ENCODE peak calls at places on chromosomes 4 and X, in six cellular contexts. U, G, J, V, F and H are unnamed samples.
A peak's percentile ranks its signal among the peaks of the same experiment; 100 is the strongest.

GRCh38 chrX:41621236-41621651 is 67.5 kb upstream of the GPR34 start:
- DNase-seq in F (peak; percentile 25), V (no peak), G (no peak), U (no peak), J (no peak), H (no peak)

GRCh38 chr4:140238353-140239041 is 84.5 kb upstream of the MAML3 start:
- DNase-seq in J (no peak), U (peak; percentile 96), F (peak; percentile 90), V (peak; percentile 39), G (peak; percentile 97), H (peak; percentile 91)

GRCh38 chr4:143230683-143231082 is 46.0 kb downstream of the USP38 start:
- DNase-seq in V (no peak), G (no peak), F (no peak), J (no peak), U (no peak), H (no peak)

GRCh38 chr4:107913283-107913899 is 18.0 kb upstream of the CYP2U1 start:
- DNase-seq in U (no peak), V (peak; percentile 66), F (peak; percentile 32), G (peak; percentile 84), J (no peak), H (peak; percentile 58)

GRCh38 chr4:56857601-56858301 is 36.2 kb upstream of the SPINK2 start:
- DNase-seq in F (no peak), U (no peak), V (no peak), G (no peak), J (no peak), H (no peak)

GRCh38 chr4:72319596-72319995 is 249.4 kb downstream of the ADAMTS3 start:
- DNase-seq in V (no peak), J (no peak), G (no peak), F (no peak), U (no peak), H (no peak)

GRCh38 chrX:13427441-13428054 is 107.7 kb upstream of the ATXN3L start:
- DNase-seq in U (no peak), J (no peak), V (no peak), F (no peak), G (no peak), H (no peak)

GRCh38 chrX:41333744-41333993 is 293 bp upstream of the DDX3X start:
- DNase-seq in G (peak; percentile 92), J (no peak), F (peak; percentile 88), V (peak; percentile 82), U (no peak), H (no peak)

GRCh38 chr4:66000500-66001117 is 330.3 kb upstream of the EPHA5 start:
- DNase-seq in G (no peak), F (no peak), U (no peak), V (no peak), J (no peak), H (no peak)

GRCh38 chr4:85677286-85677685 is 202.3 kb downstream of the ARHGAP24 start:
- DNase-seq in J (no peak), U (no peak), F (no peak), V (no peak), G (peak; percentile 35), H (no peak)

GRCh38 chr4:87961993-87962791 is 13.3 kb upstream of the SPP1 start:
- DNase-seq in J (no peak), U (no peak), G (peak; percentile 45), F (peak; percentile 46), V (no peak), H (no peak)

GRCh38 chr4:55033296-55033695 is 92.1 kb downstream of the KDR start:
- DNase-seq in U (no peak), F (no peak), G (no peak), V (no peak), J (no peak), H (no peak)

GRCh38 chrX:44927398-44927797 is 54.4 kb downstream of the KDM6A start:
- DNase-seq in J (no peak), F (no peak), G (no peak), U (no peak), V (no peak), H (no peak)

GRCh38 chr4:99087887-99088484 is 602 bp downstream of the ADH5 start:
- DNase-seq in U (peak; percentile 92), G (peak; percentile 94), J (no peak), V (no peak), F (peak; percentile 74), H (peak; percentile 63)

GRCh38 chr4:128029907-128030306 is 31.2 kb upstream of the LARP1B start:
- DNase-seq in F (no peak), U (no peak), J (no peak), V (no peak), G (no peak), H (no peak)

GRCh38 chrX:15215366-15215765 is 54.5 kb downstream of the ASB9 start:
- DNase-seq in J (no peak), G (no peak), F (no peak), V (no peak), U (no peak), H (no peak)

GRCh38 chr4:15682790-15683495 is 1.3 kb downstream of the FAM200B start:
- DNase-seq in J (no peak), G (no peak), U (no peak), V (no peak), F (no peak), H (no peak)

GRCh38 chr4:122152699-122153328 is 683 bp downstream of the BLTP1 start:
- DNase-seq in G (peak; percentile 33), J (peak; percentile 2), V (no peak), U (peak; percentile 69), F (peak; percentile 24), H (peak; percentile 54)

GRCh38 chrX:316351-317325 is 2.0 kb downstream of the GTPBP6 start:
- DNase-seq in U (peak; percentile 72), F (no peak), J (no peak), G (no peak), V (no peak), H (no peak)

GRCh38 chr4:157225096-157225495 is 4.6 kb downstream of the GRIA2 start:
- DNase-seq in U (no peak), F (no peak), G (no peak), V (no peak), J (no peak), H (no peak)

GRCh38 chr4:6019316-6020263 is 1.4 kb upstream of the C4orf50 start:
- DNase-seq in V (peak; percentile 67), F (no peak), G (peak; percentile 45), U (no peak), J (no peak), H (peak; percentile 42)

GRCh38 chrX:129959493-129959832 is 23.0 kb upstream of the BCORL1 start:
- DNase-seq in U (no peak), J (no peak), V (no peak), G (no peak), F (no peak), H (peak; percentile 33)

GRCh38 chr4:20249333-20249732 is 2.4 kb upstream of the SLIT2 start:
- DNase-seq in G (peak; percentile 78), U (no peak), V (no peak), F (no peak), J (no peak), H (no peak)

GRCh38 chrX:123976671-123977316 is 15.3 kb downstream of the STAG2 start:
- DNase-seq in V (no peak), J (no peak), G (peak; percentile 68), F (no peak), U (no peak), H (no peak)

GRCh38 chrX:17553961-17554482 is 179.0 kb downstream of the NHS start:
- DNase-seq in U (no peak), F (no peak), J (no peak), V (no peak), G (peak; percentile 45), H (no peak)

GRCh38 chrX:14913241-14913640 is 40.0 kb downstream of the MOSPD2 start:
- DNase-seq in G (no peak), V (no peak), F (no peak), J (no peak), U (no peak), H (no peak)

GRCh38 chrX:44997282-44997813 is 124.4 kb downstream of the KDM6A start:
- DNase-seq in J (no peak), U (no peak), F (no peak), G (no peak), V (no peak), H (peak; percentile 40)

GRCh38 chrX:101462892-101463291 is 22.4 kb upstream of the ARMCX4 start:
- DNase-seq in U (no peak), G (peak; percentile 29), V (no peak), J (no peak), F (no peak), H (no peak)
- H3K4me3 ChIP-seq in U (no peak overlapping the region), G (no peak overlapping the region), V (no peak overlapping the region), J (no peak overlapping the region), F (no peak overlapping the region), H (no peak overlapping the region)

GRCh38 chrX:121030083-121030482 is 17.3 kb upstream of the GLUD2 start:
- DNase-seq in J (no peak), U (no peak), G (no peak), V (no peak), F (no peak), H (no peak)
- H3K27me3 ChIP-seq in J (no peaks in the 10 kb centered on the region), U (no peaks in the 10 kb centered on the region), G (no peaks in the 10 kb centered on the region), V (no peaks in the 10 kb centered on the region), F (peaks cover 14% of the 10 kb centered on the region), H (no peaks in the 10 kb centered on the region)

GRCh38 chrX:37684426-37684825 is 1.2 kb upstream of the XK start:
- DNase-seq in G (peak; percentile 13), V (no peak), J (no peak), F (peak; percentile 15), U (no peak), H (no peak)

GRCh38 chrX:37685452-37686347 is at the start of gene XK:
- DNase-seq in U (peak; percentile 76), J (no peak), V (peak; percentile 11), F (peak; percentile 51), G (peak; percentile 39), H (peak; percentile 63)

GRCh38 chrX:37686348-37686736 is 751 bp downstream of the XK start:
- DNase-seq in F (no peak), U (no peak), V (no peak), J (no peak), G (no peak), H (no peak)

GRCh38 chrX:37686979-37687378 is 1.4 kb downstream of the XK start:
- DNase-seq in F (no peak), G (no peak), U (no peak), J (no peak), V (no peak), H (no peak)

GRCh38 chrX:37684918-37685317 is 673 bp upstream of the XK start:
- DNase-seq in J (no peak), V (no peak), U (no peak), F (no peak), G (no peak), H (no peak)
- H3K4me3 ChIP-seq in J (no peak overlapping the region), V (no peak overlapping the region), U (peak overlapping the region; percentile 58), F (no peak overlapping the region), G (no peak overlapping the region), H (no peak overlapping the region)

GRCh38 chr4:182807841-182808548 is 109.2 kb downstream of the DCTD start:
- DNase-seq in F (no peak), G (no peak), V (no peak), J (no peak), U (no peak), H (no peak)

GRCh38 chr4:182808673-182809416 is 108.3 kb downstream of the DCTD start:
- DNase-seq in V (no peak), F (no peak), U (no peak), J (peak; percentile 31), G (no peak), H (no peak)

GRCh38 chr4:182807346-182807745 is 109.8 kb downstream of the DCTD start:
- DNase-seq in J (no peak), V (no peak), G (no peak), U (no peak), F (no peak), H (no peak)

GRCh38 chr4:182805606-182806149 is 111.5 kb downstream of the DCTD start:
- DNase-seq in V (no peak), F (no peak), G (no peak), U (no peak), J (no peak), H (no peak)

GRCh38 chr4:182806259-182807252 is 110.6 kb downstream of the DCTD start:
- DNase-seq in F (peak; percentile 63), V (peak; percentile 85), J (peak; percentile 57), U (peak; percentile 81), G (peak; percentile 68), H (peak; percentile 74)
- H3K27me3 ChIP-seq in F (no peaks in the 10 kb centered on the region), V (no peaks in the 10 kb centered on the region), J (no peaks in the 10 kb centered on the region), U (no peaks in the 10 kb centered on the region), G (no peaks in the 10 kb centered on the region), H (no peaks in the 10 kb centered on the region)